ENCODE peak calls at places on chromosomes 4 and X, in four cellular contexts. L is endothelial cell, Q is T-helper 1 cell, S is nucleus accumbens. Y is an unnamed sample.

GRCh38 chrX:68985135-68985725 is 156.4 kb downstream of the EFNB1 start:
- DNase-seq in Q (no peak), L (no peak), S (no peak), Y (no peak)

GRCh38 chrX:39669668-39670067 is 428.1 kb downstream of the BCOR start:
- DNase-seq in L (no peak), S (no peak), Q (no peak), Y (no peak)

GRCh38 chr4:81486502-81486901 is 14.8 kb upstream of the RASGEF1B start:
- DNase-seq in Q (no peak), S (no peak), L (no peak), Y (no peak)

GRCh38 chrX:69060631-69061408 is 104.4 kb downstream of the PJA1 start:
- DNase-seq in L (peak), S (no peak), Q (no peak), Y (peak)

GRCh38 chr4:147760176-147760575 is 28.3 kb downstream of the ARHGAP10 start:
- DNase-seq in Q (no peak), L (no peak), S (no peak), Y (no peak)

GRCh38 chr4:156628858-156629257 is 342.7 kb downstream of the PDGFC start:
- DNase-seq in L (no peak), Q (no peak), S (no peak), Y (no peak)

GRCh38 chr4:104025251-104025650 is 305.5 kb upstream of the TACR3 start:
- DNase-seq in L (no peak), S (no peak), Q (no peak), Y (no peak)

GRCh38 chrX:131792789-131793462 is 230.2 kb upstream of the STK26 start:
- DNase-seq in Q (no peak), L (peak), S (no peak), Y (peak)

GRCh38 chr4:92106816-92107215 is 196.9 kb upstream of the GRID2 start:
- DNase-seq in L (no peak), S (no peak), Q (no peak), Y (no peak)

GRCh38 chr4:106996490-106996889 is 39.6 kb downstream of the DKK2 start:
- DNase-seq in Q (no peak), S (no peak), L (no peak), Y (no peak)

GRCh38 chr4:140251566-140251965 is 97.6 kb upstream of the MAML3 start:
- DNase-seq in Q (no peak), S (no peak), L (no peak), Y (no peak)

GRCh38 chrX:19382500-19383145 is 38.9 kb downstream of the PDHA1 start:
- DNase-seq in Q (peak), L (peak), S (no peak), Y (peak)

GRCh38 chr4:128866281-128866680 is 56.8 kb downstream of the JADE1 start:
- DNase-seq in S (no peak), Q (no peak), L (no peak), Y (no peak)

GRCh38 chr4:24768006-24768405 is 27.4 kb upstream of the SOD3 start:
- DNase-seq in L (no peak), S (no peak), Q (no peak), Y (no peak)

GRCh38 chrX:12210921-12211320 is 72.6 kb downstream of the FRMPD4 start:
- DNase-seq in L (no peak), Q (no peak), S (no peak), Y (no peak)

GRCh38 chr4:76836860-76837564 is 60.9 kb downstream of the SOWAHB start:
- DNase-seq in S (no peak), L (no peak), Q (no peak), Y (no peak)

GRCh38 chrX:69309074-69309792 is 144.0 kb upstream of the PJA1 start:
- DNase-seq in Q (no peak), S (no peak), L (no peak), Y (no peak)

GRCh38 chrX:32877592-32877991 is 333.8 kb downstream of the DMD start:
- DNase-seq in Q (no peak), L (no peak), S (no peak), Y (no peak)

GRCh38 chr4:17544205-17544604 is 29.2 kb downstream of the CLRN2 start:
- DNase-seq in L (no peak), S (peak), Q (no peak), Y (no peak)

GRCh38 chr4:38273369-38273768 is 313.2 kb downstream of the PTTG2 start:
- DNase-seq in S (no peak), Q (no peak), L (no peak), Y (no peak)

GRCh38 chr4:27684501-27685077 is 823.9 kb downstream of the STIM2 start:
- DNase-seq in S (no peak), Q (no peak), L (peak), Y (peak)

GRCh38 chr4:71231753-71232420 is 106.9 kb upstream of the SLC4A4 start:
- DNase-seq in L (no peak), S (no peak), Q (no peak), Y (no peak)

GRCh38 chrX:19798423-19798822 is 89.0 kb downstream of the SH3KBP1 start:
- DNase-seq in L (no peak), S (no peak), Q (no peak), Y (no peak)

GRCh38 chr4:77145806-77146425 is 11.1 kb upstream of the CCNG2 start:
- DNase-seq in Q (no peak), S (no peak), L (no peak), Y (no peak)

GRCh38 chr4:1291996-1292702 is 2.5 kb downstream of the MAEA start:
- DNase-seq in S (no peak), L (no peak), Q (no peak), Y (no peak)

GRCh38 chr4:117135634-117136354 is 50.4 kb upstream of the TRAM1L1 start:
- DNase-seq in Q (no peak), S (no peak), L (no peak), Y (no peak)

GRCh38 chr4:53043096-53043495 is 181.0 kb downstream of the RASL11B start:
- DNase-seq in Q (no peak), L (no peak), S (no peak), Y (peak)

GRCh38 chrX:35622601-35623000 is 175.5 kb upstream of the MAGEB16 start:
- DNase-seq in L (no peak), Q (no peak), S (no peak), Y (no peak)

GRCh38 chr4:150211016-150211415 is 132.8 kb downstream of the DCLK2 start:
- DNase-seq in L (no peak), S (no peak), Q (no peak), Y (no peak)

GRCh38 chr4:41385486-41385885 is 128.8 kb downstream of the UCHL1 start:
- DNase-seq in S (no peak), Q (no peak), L (no peak), Y (no peak)

GRCh38 chrX:74656079-74656745 is 41.8 kb upstream of the RLIM start:
- DNase-seq in S (no peak), Q (no peak), L (peak), Y (no peak)

GRCh38 chr4:124527364-124527763 is 185.2 kb downstream of the ANKRD50 start:
- DNase-seq in L (no peak), S (no peak), Q (no peak), Y (no peak)

GRCh38 chr4:20289782-20290181 is 38.1 kb downstream of the SLIT2 start:
- DNase-seq in L (no peak), Q (no peak), S (no peak), Y (no peak)

GRCh38 chr4:151850751-151851150 is 89.9 kb upstream of the GATB start:
- DNase-seq in S (no peak), Q (no peak), L (no peak), Y (no peak)

GRCh38 chr4:34009951-34010350 is 2234.4 kb downstream of the ARAP2 start:
- DNase-seq in L (no peak), Q (no peak), S (no peak), Y (no peak)